ENCODE peak calls at places on chromosome X, in eight cellular contexts. P is upper lobe of left lung, W is astrocyte, O is cardiac muscle cell, M is psoas muscle, R is uterus, H is AG09309, I is adrenal gland. D is an unnamed sample.

GRCh38 chrX:69530306-69530705 is 26.2 kb downstream of the NALF2 start:
- DNase-seq in P (no peak), W (no peak), O (no peak), M (no peak), R (no peak), H (no peak), I (no peak), D (no peak)

GRCh38 chrX:31836479-31836878 is 764.6 kb upstream of the FTHL17 start:
- DNase-seq in P (no peak), W (no peak), O (no peak), M (no peak), R (no peak), H (no peak), I (no peak), D (no peak)

GRCh38 chrX:40527543-40527942 is 53.2 kb upstream of the ATP6AP2 start:
- DNase-seq in P (no peak), W (no peak), O (no peak), M (no peak), R (no peak), H (no peak), I (no peak), D (no peak)

GRCh38 chrX:68672581-68673318 is 25.3 kb downstream of the STARD8 start:
- DNase-seq in P (no peak), W (no peak), O (no peak), M (peak), R (peak), H (no peak), I (no peak), D (no peak)

GRCh38 chrX:13569479-13570244 is at the start of gene EGFL6:
- DNase-seq in P (peak), W (no peak), O (peak), M (no peak), R (no peak), H (no peak), I (no peak), D (no peak)

GRCh38 chrX:642436-643210 is 12.0 kb downstream of the SHOX start:
- DNase-seq in P (peak), W (no peak), O (no peak), M (no peak), R (no peak), H (no peak), I (no peak), D (no peak)

GRCh38 chrX:80285131-80285773 is 135.0 kb upstream of the TENT5D start:
- DNase-seq in P (no peak), W (no peak), O (peak), M (no peak), R (no peak), H (peak), I (no peak), D (no peak)

GRCh38 chrX:53319614-53320542 is 38.5 kb upstream of the IQSEC2 start:
- DNase-seq in P (no peak), W (no peak), O (no peak), M (peak), R (peak), H (no peak), I (no peak), D (no peak)

GRCh38 chrX:125744914-125745313 is 421.2 kb downstream of the DCAF12L2 start:
- DNase-seq in P (no peak), W (no peak), O (no peak), M (no peak), R (no peak), H (no peak), I (no peak), D (no peak)

GRCh38 chrX:66164931-66165330 is 884 bp downstream of the HEPH start:
- DNase-seq in P (no peak), W (no peak), O (no peak), M (no peak), R (no peak), H (no peak), I (no peak), D (no peak)

GRCh38 chrX:7024850-7025249 is 122.7 kb upstream of the STS start:
- DNase-seq in P (no peak), W (no peak), O (no peak), M (no peak), R (no peak), H (no peak), I (no peak), D (no peak)

GRCh38 chrX:9459349-9459748 is 5.5 kb upstream of the TBL1X start:
- DNase-seq in P (no peak), W (no peak), O (no peak), M (no peak), R (no peak), H (no peak), I (no peak), D (no peak)

GRCh38 chrX:130772313-130773140 is 130.5 kb downstream of the ENOX2 start:
- DNase-seq in P (no peak), W (peak), O (peak), M (no peak), R (no peak), H (peak), I (no peak), D (no peak)

GRCh38 chrX:29826651-29827206 is 388.6 kb upstream of the MAGEB2 start:
- DNase-seq in P (no peak), W (peak), O (no peak), M (no peak), R (no peak), H (no peak), I (no peak), D (no peak)

GRCh38 chrX:17977696-17978095 is 116.6 kb upstream of the RAI2 start:
- DNase-seq in P (no peak), W (no peak), O (no peak), M (no peak), R (no peak), H (no peak), I (no peak), D (no peak)

GRCh38 chrX:75603833-75604232 is 81.0 kb upstream of the ZDHHC15 start:
- DNase-seq in P (no peak), W (no peak), O (peak), M (no peak), R (no peak), H (no peak), I (no peak), D (no peak)

GRCh38 chrX:88586317-88586716 is 160.7 kb upstream of the CPXCR1 start:
- DNase-seq in P (no peak), W (no peak), O (no peak), M (no peak), R (no peak), H (no peak), I (no peak), D (no peak)

GRCh38 chrX:152895724-152896420 is 2.0 kb upstream of the ZNF185 start:
- DNase-seq in P (no peak), W (no peak), O (no peak), M (no peak), R (no peak), H (no peak), I (no peak), D (no peak)

GRCh38 chrX:20973038-20973437 is 401.2 kb upstream of the CNKSR2 start:
- DNase-seq in P (no peak), W (no peak), O (no peak), M (no peak), R (no peak), H (no peak), I (no peak), D (no peak)

GRCh38 chrX:68832516-68833447 is 4.0 kb downstream of the EFNB1 start:
- DNase-seq in P (no peak), W (no peak), O (no peak), M (no peak), R (peak), H (no peak), I (no peak), D (no peak)

GRCh38 chrX:30906726-30907125 is 17.7 kb upstream of the TAB3 start:
- DNase-seq in P (no peak), W (peak), O (no peak), M (no peak), R (no peak), H (no peak), I (no peak), D (no peak)

GRCh38 chrX:136684120-136684519 is 36.2 kb downstream of the CD40LG start:
- DNase-seq in P (no peak), W (no peak), O (no peak), M (no peak), R (no peak), H (no peak), I (no peak), D (no peak)

GRCh38 chrX:118022803-118023202 is 93.8 kb downstream of the KLHL13 start:
- DNase-seq in P (no peak), W (no peak), O (no peak), M (no peak), R (no peak), H (no peak), I (no peak), D (no peak)

GRCh38 chrX:96924581-96924980 is 40.9 kb downstream of the RPA4 start:
- DNase-seq in P (no peak), W (no peak), O (no peak), M (no peak), R (no peak), H (no peak), I (no peak), D (no peak)

GRCh38 chrX:53437211-53437610 is 3.0 kb upstream of the HSD17B10 start:
- DNase-seq in P (no peak), W (no peak), O (no peak), M (no peak), R (no peak), H (no peak), I (no peak), D (no peak)

GRCh38 chrX:275967-276587 is 5.1 kb upstream of the PLCXD1 start:
- DNase-seq in P (peak), W (peak), O (peak), M (peak), R (peak), H (no peak), I (peak), D (no peak)

GRCh38 chrX:112147206-112147605 is 64.6 kb upstream of the TRPC5 start:
- DNase-seq in P (no peak), W (no peak), O (peak), M (no peak), R (no peak), H (no peak), I (no peak), D (no peak)

GRCh38 chrX:26586570-26586969 is 370.6 kb downstream of the MAGEB5 start:
- DNase-seq in P (no peak), W (no peak), O (no peak), M (no peak), R (no peak), H (no peak), I (no peak), D (no peak)

GRCh38 chrX:97446298-97446882 is 562.7 kb downstream of the RPA4 start:
- DNase-seq in P (no peak), W (peak), O (no peak), M (no peak), R (no peak), H (no peak), I (no peak), D (no peak)

GRCh38 chrX:16469870-16470269 is 180.1 kb upstream of the S100G start:
- DNase-seq in P (no peak), W (no peak), O (no peak), M (no peak), R (no peak), H (no peak), I (no peak), D (no peak)

GRCh38 chrX:129493643-129494042 is 29.6 kb downstream of the SMARCA1 start:
- DNase-seq in P (no peak), W (peak), O (no peak), M (no peak), R (no peak), H (peak), I (no peak), D (no peak)

GRCh38 chrX:34656467-34656841 is 631 bp downstream of the TMEM47 start:
- DNase-seq in P (no peak), W (no peak), O (peak), M (peak), R (peak), H (no peak), I (no peak), D (no peak)

GRCh38 chrX:109732319-109732779 is 708 bp downstream of the ACSL4 start:
- DNase-seq in P (no peak), W (peak), O (peak), M (no peak), R (no peak), H (no peak), I (no peak), D (no peak)

GRCh38 chrX:48826876-48827653 is 752 bp downstream of the ERAS start:
- DNase-seq in P (peak), W (no peak), O (no peak), M (no peak), R (no peak), H (no peak), I (no peak), D (no peak)

GRCh38 chrX:97310373-97310772 is 426.7 kb downstream of the RPA4 start:
- DNase-seq in P (no peak), W (peak), O (peak), M (no peak), R (no peak), H (no peak), I (no peak), D (peak)

GRCh38 chrX:74119016-74119910 is 184.7 kb upstream of the ZCCHC13 start:
- DNase-seq in P (no peak), W (peak), O (no peak), M (no peak), R (no peak), H (no peak), I (no peak), D (no peak)

GRCh38 chrX:33211356-33212254 is at the start of gene DMD:
- DNase-seq in P (no peak), W (peak), O (peak), M (peak), R (peak), H (no peak), I (peak), D (peak)
- H3K4me3 ChIP-seq in P (peak), W (peak), O (peak), M (peak), R (peak), H (no peak), I (peak), D (peak)

GRCh38 chrX:150477364-150477763 is 91.1 kb upstream of the MTM1 start:
- DNase-seq in P (no peak), W (no peak), O (no peak), M (no peak), R (no peak), H (no peak), I (no peak), D (no peak)
- TF ChIP-seq CTCF in P (no peak), W (no peak), O (no peak), M (no peak), R (no peak), H (no peak), I (no peak), D (no peak)

DNA sequence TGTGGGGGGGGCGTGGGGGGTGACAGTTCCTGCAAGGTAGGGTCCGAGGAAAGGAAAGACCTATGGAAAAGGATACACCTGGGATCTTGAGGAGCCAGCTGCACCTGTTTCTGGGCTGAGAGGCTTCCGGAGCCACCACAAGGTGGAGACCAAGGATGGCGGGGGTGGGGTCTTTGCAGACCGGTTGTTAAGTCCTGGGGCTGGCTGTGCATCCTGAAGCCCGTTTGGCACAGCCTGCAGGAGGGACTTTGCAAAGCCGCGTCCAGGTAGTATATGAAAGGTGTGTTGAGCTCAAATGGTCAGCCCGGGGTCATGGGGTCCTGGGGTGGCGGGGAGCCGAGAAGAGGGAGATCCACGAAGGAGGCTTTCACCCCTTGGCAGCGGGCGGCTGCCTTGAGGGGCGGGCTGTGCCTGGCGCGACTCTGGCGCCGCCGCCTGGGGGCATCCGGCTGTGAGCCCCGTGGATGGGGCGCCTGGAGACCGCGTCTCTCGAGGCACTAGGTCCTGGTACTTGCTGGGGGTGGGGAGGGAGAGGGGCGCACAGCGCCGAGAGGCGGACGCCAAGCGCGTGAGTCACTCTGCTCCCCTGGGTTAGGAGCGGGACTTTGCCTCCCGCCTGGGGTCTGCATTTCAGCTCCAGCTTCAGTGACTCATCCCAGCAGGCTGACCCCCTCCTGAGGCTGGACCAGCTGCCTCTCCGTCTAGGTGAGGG is 58.2 kb upstream of the DYNLT3 start:
- DNase-seq in P (peak), W (peak), O (peak), M (no peak), R (peak), H (no peak), I (peak), D (peak)
- H3K4me3 ChIP-seq in P (no peak), W (peak), O (peak), M (no peak), R (peak), H (peak), I (peak), D (peak)

DNA sequence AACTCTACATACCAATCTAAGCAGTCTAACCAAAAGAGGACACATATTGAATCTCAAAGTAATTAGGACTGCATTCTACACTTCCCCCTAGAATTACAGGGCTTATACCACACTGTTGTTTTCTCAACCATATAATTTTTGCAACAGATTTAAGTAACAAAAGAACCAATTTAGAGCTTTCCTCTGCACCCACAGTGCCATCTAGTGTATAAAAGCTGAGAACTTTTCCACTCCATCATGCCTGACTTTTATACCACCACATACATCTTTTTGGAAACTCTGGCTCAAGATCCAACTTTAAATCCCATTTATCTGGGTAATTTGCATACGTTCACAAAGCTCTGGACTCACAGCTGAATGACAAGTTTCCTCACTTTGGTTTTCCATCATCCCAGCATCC is 99.5 kb downstream of the EFHC2 start:
- DNase-seq in P (no peak), W (peak), O (peak), M (no peak), R (no peak), H (peak), I (no peak), D (no peak)
- TF ChIP-seq CTCF in P (peak), W (peak), O (peak), M (peak), R (peak), H (peak), I (peak), D (peak)

GRCh38 chrX:12060489-12061260 is 77.6 kb upstream of the FRMPD4 start:
- DNase-seq in P (no peak), W (no peak), O (no peak), M (no peak), R (no peak), H (no peak), I (no peak), D (no peak)
- H3K4me3 ChIP-seq in P (no peak), W (no peak), O (no peak), M (no peak), R (no peak), H (no peak), I (no peak), D (no peak)

GRCh38 chrX:134659761-134660160 is 1.5 kb upstream of the PLAC1 start:
- DNase-seq in P (no peak), W (no peak), O (no peak), M (no peak), R (no peak), H (no peak), I (no peak), D (no peak)
- TF ChIP-seq CTCF in P (no peak), W (no peak), O (no peak), M (no peak), R (no peak), H (no peak), I (no peak), D (no peak)

DNA sequence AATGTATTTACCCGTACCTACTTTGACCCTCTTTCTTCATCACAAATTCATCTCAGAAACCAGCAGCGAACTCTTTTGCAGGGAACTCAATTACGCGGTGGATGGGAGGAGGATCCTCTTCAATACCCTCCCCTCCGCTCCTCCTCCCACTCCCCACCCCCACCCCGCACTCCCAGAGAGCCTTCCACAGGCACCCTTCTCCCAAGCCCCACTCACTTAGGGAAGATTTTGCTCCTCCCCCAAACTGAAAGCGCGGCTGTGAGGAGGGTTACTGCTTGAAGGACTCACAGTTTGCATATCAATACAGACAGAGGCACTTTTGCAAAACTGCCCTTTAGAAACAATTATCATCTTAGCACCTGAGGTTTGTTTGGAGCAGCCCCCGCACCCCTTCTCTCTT is 955 bp upstream of the IL1RAPL1 start:
- DNase-seq in P (no peak), W (peak), O (peak), M (no peak), R (peak), H (no peak), I (no peak), D (no peak)
- H3K4me3 ChIP-seq in P (peak), W (peak), O (peak), M (peak), R (peak), H (no peak), I (no peak), D (peak)

GRCh38 chrX:106170318-106170717 is 2.2 kb downstream of the PWWP3B start:
- DNase-seq in P (no peak), W (no peak), O (peak), M (no peak), R (no peak), H (no peak), I (no peak), D (peak)
- TF ChIP-seq CTCF in P (no peak), W (peak), O (peak), M (peak), R (peak), H (peak), I (peak), D (peak)

DNA sequence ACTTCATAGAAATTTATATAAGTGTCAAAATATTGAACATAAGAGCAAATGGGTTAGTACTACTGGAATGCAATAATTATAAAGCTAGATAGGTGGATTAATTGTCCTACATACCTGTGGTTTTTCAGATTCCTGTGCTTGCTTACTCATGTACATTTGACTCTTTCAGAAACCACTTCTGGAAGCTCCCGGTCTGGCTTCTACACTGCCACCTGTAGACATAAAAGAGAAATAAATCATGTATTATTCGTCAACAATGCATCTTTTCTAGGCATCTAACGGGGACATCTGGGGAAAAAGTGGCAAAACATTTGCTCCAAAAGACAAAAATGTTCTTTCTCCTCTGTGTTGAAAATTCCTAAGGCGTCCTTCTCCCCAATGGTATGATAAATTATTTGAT is 648.6 kb upstream of the DIPK2B start:
- DNase-seq in P (no peak), W (peak), O (peak), M (no peak), R (no peak), H (peak), I (no peak), D (peak)
- H3K4me3 ChIP-seq in P (peak), W (peak), O (no peak), M (no peak), R (peak), H (peak), I (no peak), D (peak)